ENCODE peak calls at places on chromosome 17, in four cellular contexts. One of them, this sample, is unnamed. For H3K4me1, the result is how much of the 10 kb centered on the place peaks cover.

GRCh38 chr17:63639125-63639524 is 16.9 kb downstream of the MAP3K3 start:
- DNase-seq in lower lobe of right lung: no peak
- DNase-seq in IMR-90: no peak
- DNase-seq in PC-9: no peak
- DNase-seq in this sample: no peak

GRCh38 chr17:35981908-35982330 is 622 bp upstream of the CCL16 start:
- DNase-seq in lower lobe of right lung: no peak
- DNase-seq in IMR-90: no peak
- DNase-seq in PC-9: no peak
- DNase-seq in this sample: no peak

GRCh38 chr17:6374271-6374691 is 60.6 kb downstream of the AIPL1 start:
- DNase-seq in lower lobe of right lung: no peak
- DNase-seq in IMR-90: peak
- DNase-seq in PC-9: peak
- DNase-seq in this sample: no peak

GRCh38 chr17:81921996-81922565 is 4.1 kb upstream of the SIRT7 start:
- DNase-seq in lower lobe of right lung: no peak
- DNase-seq in IMR-90: no peak
- DNase-seq in PC-9: no peak
- DNase-seq in this sample: no peak

GRCh38 chr17:18033442-18034099 is 5.4 kb downstream of the ATPAF2 start:
- DNase-seq in lower lobe of right lung: no peak
- DNase-seq in IMR-90: peak
- DNase-seq in PC-9: peak
- DNase-seq in this sample: peak

GRCh38 chr17:50630524-50631194 is 4.0 kb upstream of the ABCC3 start:
- DNase-seq in lower lobe of right lung: peak
- DNase-seq in IMR-90: no peak
- DNase-seq in PC-9: peak
- DNase-seq in this sample: peak

GRCh38 chr17:32349854-32350661 is at the start of gene ZNF207:
- DNase-seq in lower lobe of right lung: peak
- DNase-seq in IMR-90: peak
- DNase-seq in PC-9: peak
- DNase-seq in this sample: peak

GRCh38 chr17:32783602-32784001 is 93.3 kb downstream of the MYO1D start:
- DNase-seq in lower lobe of right lung: no peak
- DNase-seq in IMR-90: peak
- DNase-seq in PC-9: peak
- DNase-seq in this sample: no peak

GRCh38 chr17:56891751-56892150 is 22.1 kb downstream of the TRIM25 start:
- DNase-seq in lower lobe of right lung: peak
- DNase-seq in IMR-90: no peak
- DNase-seq in PC-9: no peak
- DNase-seq in this sample: no peak

GRCh38 chr17:83051423-83052240 is 27.8 kb upstream of the METRNL start:
- DNase-seq in lower lobe of right lung: peak
- DNase-seq in IMR-90: peak
- DNase-seq in PC-9: peak
- DNase-seq in this sample: peak

GRCh38 chr17:78432226-78432894 is 53.9 kb downstream of the PGS1 start:
- DNase-seq in lower lobe of right lung: no peak
- DNase-seq in IMR-90: no peak
- DNase-seq in PC-9: no peak
- DNase-seq in this sample: no peak

GRCh38 chr17:27762527-27763305 is 37.6 kb downstream of the NOS2 start:
- DNase-seq in lower lobe of right lung: no peak
- DNase-seq in IMR-90: peak
- DNase-seq in PC-9: no peak
- DNase-seq in this sample: no peak

GRCh38 chr17:48601528-48602430 is 3.0 kb downstream of the HOXB6 start:
- DNase-seq in lower lobe of right lung: no peak
- DNase-seq in IMR-90: no peak
- DNase-seq in PC-9: no peak
- DNase-seq in this sample: no peak

GRCh38 chr17:64662774-64663367 is 764 bp upstream of the SMURF2 start:
- DNase-seq in lower lobe of right lung: no peak
- DNase-seq in IMR-90: no peak
- DNase-seq in PC-9: peak
- DNase-seq in this sample: no peak

GRCh38 chr17:60463157-60463820 is 41.0 kb downstream of the CHCT1 start:
- DNase-seq in lower lobe of right lung: no peak
- DNase-seq in IMR-90: no peak
- DNase-seq in PC-9: no peak
- DNase-seq in this sample: no peak

GRCh38 chr17:42459983-42460300 is 1.3 kb downstream of the ATP6V0A1 start:
- DNase-seq in lower lobe of right lung: no peak
- DNase-seq in IMR-90: peak
- DNase-seq in PC-9: peak
- DNase-seq in this sample: peak

GRCh38 chr17:32928527-32929287 is 754 bp downstream of the TMEM98 start:
- DNase-seq in lower lobe of right lung: no peak
- DNase-seq in IMR-90: peak
- DNase-seq in PC-9: no peak
- DNase-seq in this sample: peak

GRCh38 chr17:2240541-2240940 is 63.0 kb downstream of the SMG6 start:
- DNase-seq in lower lobe of right lung: no peak
- DNase-seq in IMR-90: no peak
- DNase-seq in PC-9: no peak
- DNase-seq in this sample: no peak

GRCh38 chr17:2238432-2239169 is 65.0 kb downstream of the SMG6 start:
- DNase-seq in lower lobe of right lung: no peak
- DNase-seq in IMR-90: no peak
- DNase-seq in PC-9: no peak
- DNase-seq in this sample: no peak

GRCh38 chr17:2237960-2238359 is 65.6 kb downstream of the SMG6 start:
- DNase-seq in lower lobe of right lung: no peak
- DNase-seq in IMR-90: no peak
- DNase-seq in PC-9: no peak
- DNase-seq in this sample: peak

GRCh38 chr17:2239882-2240430 is 63.6 kb downstream of the SMG6 start:
- DNase-seq in lower lobe of right lung: no peak
- DNase-seq in IMR-90: peak
- DNase-seq in PC-9: peak
- DNase-seq in this sample: peak

DNA sequence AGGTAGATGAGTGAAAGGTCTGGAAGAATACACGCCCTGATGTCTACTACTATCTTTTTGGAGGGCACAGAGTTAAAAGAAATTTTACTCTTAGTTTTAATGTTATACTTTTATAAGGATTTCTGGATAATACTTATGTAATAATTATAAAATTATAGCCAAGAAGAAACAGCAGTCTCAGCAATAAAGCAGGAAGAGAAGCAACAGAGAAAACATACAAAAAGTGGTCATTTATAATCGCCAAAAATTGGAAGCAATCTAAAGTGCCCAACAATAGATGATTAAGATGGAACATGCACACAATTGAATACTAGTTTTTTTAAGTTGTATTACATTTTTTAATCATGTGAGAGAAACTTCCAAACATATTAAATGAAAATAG is 64.4 kb downstream of the SMG6 start:
- DNase-seq in lower lobe of right lung: no peak
- DNase-seq in IMR-90: no peak
- DNase-seq in PC-9: no peak
- DNase-seq in this sample: peak
- H3K4me1 ChIP-seq in lower lobe of right lung: under half
- H3K4me1 ChIP-seq in IMR-90: under half
- H3K4me1 ChIP-seq in PC-9: under half
- H3K4me1 ChIP-seq in this sample: half or more

GRCh38 chr17:77428901-77429734 is 288.3 kb downstream of the SEC14L1 start:
- DNase-seq in lower lobe of right lung: no peak
- DNase-seq in IMR-90: no peak
- DNase-seq in PC-9: no peak
- DNase-seq in this sample: no peak
- H3K4me1 ChIP-seq in lower lobe of right lung: half or more
- H3K4me1 ChIP-seq in IMR-90: half or more
- H3K4me1 ChIP-seq in PC-9: under half
- H3K4me1 ChIP-seq in this sample: half or more

DNA sequence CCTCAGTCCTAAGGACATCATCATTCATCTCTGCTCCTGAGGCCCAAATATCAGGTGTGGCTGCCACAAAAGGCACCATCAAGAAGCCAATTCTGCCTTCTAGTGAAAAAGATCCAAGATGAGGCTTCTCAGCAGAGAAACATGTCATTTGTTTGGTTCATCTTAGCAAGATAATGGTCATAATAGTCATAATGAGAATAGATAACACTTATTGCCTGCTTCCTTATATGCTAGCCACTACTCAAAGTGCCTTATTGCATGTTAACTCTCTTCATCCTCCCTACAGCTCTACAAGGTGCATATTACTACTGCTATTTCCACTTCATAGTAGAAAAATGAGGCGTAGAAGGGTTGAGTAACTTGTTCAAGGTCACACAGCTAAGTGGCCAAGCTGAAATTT is 45.0 kb upstream of the MRPS23 start:
- DNase-seq in lower lobe of right lung: no peak
- DNase-seq in IMR-90: no peak
- DNase-seq in PC-9: no peak
- DNase-seq in this sample: no peak
- H3K4me1 ChIP-seq in lower lobe of right lung: half or more
- H3K4me1 ChIP-seq in IMR-90: under half
- H3K4me1 ChIP-seq in PC-9: half or more
- H3K4me1 ChIP-seq in this sample: under half

GRCh38 chr17:29159286-29159860 is 20.8 kb downstream of the MYO18A start:
- DNase-seq in lower lobe of right lung: no peak
- DNase-seq in IMR-90: no peak
- DNase-seq in PC-9: no peak
- DNase-seq in this sample: peak

GRCh38 chr17:29158515-29159275 is 21.5 kb downstream of the MYO18A start:
- DNase-seq in lower lobe of right lung: no peak
- DNase-seq in IMR-90: peak
- DNase-seq in PC-9: peak
- DNase-seq in this sample: peak

GRCh38 chr17:29158096-29158495 is 22.1 kb downstream of the MYO18A start:
- DNase-seq in lower lobe of right lung: no peak
- DNase-seq in IMR-90: no peak
- DNase-seq in PC-9: no peak
- DNase-seq in this sample: peak

GRCh38 chr17:29162082-29162908 is 17.9 kb downstream of the MYO18A start:
- DNase-seq in lower lobe of right lung: no peak
- DNase-seq in IMR-90: no peak
- DNase-seq in PC-9: no peak
- DNase-seq in this sample: peak

DNA sequence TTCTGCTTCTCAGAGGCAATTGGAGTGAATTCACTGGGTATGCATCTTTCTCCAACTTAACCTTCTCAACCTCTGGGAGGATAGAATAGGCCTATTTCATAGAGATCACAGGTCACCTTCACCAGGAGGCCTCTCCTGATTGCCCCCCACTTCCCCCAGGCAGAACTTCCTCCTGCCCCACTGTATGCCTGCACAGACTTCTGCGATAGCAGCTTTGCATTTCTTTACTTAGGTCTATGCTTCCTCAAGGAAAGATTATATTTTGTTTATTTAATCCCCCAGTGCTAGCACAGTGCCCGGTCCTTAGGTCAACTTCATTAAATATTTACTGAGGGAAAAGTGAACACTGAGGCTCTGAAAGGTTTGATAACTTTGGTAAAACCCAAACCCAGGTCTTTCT is 19.9 kb downstream of the MYO18A start:
- DNase-seq in lower lobe of right lung: no peak
- DNase-seq in IMR-90: no peak
- DNase-seq in PC-9: no peak
- DNase-seq in this sample: no peak
- H3K4me1 ChIP-seq in lower lobe of right lung: half or more
- H3K4me1 ChIP-seq in IMR-90: half or more
- H3K4me1 ChIP-seq in PC-9: half or more
- H3K4me1 ChIP-seq in this sample: half or more

GRCh38 chr17:39757176-39757662 is 19.5 kb downstream of the GRB7 start:
- DNase-seq in lower lobe of right lung: no peak
- DNase-seq in IMR-90: no peak
- DNase-seq in PC-9: no peak
- DNase-seq in this sample: no peak
- H3K4me1 ChIP-seq in lower lobe of right lung: under half
- H3K4me1 ChIP-seq in IMR-90: under half
- H3K4me1 ChIP-seq in PC-9: under half
- H3K4me1 ChIP-seq in this sample: under half

GRCh38 chr17:40309031-40309937 is at the start of gene RARA:
- DNase-seq in lower lobe of right lung: peak
- DNase-seq in IMR-90: no peak
- DNase-seq in PC-9: peak
- DNase-seq in this sample: peak
- H3K4me1 ChIP-seq in lower lobe of right lung: half or more
- H3K4me1 ChIP-seq in IMR-90: half or more
- H3K4me1 ChIP-seq in PC-9: half or more
- H3K4me1 ChIP-seq in this sample: half or more

GRCh38 chr17:4270746-4271145 is 7.0 kb upstream of the ANKFY1 start:
- DNase-seq in lower lobe of right lung: no peak
- DNase-seq in IMR-90: no peak
- DNase-seq in PC-9: no peak
- DNase-seq in this sample: no peak
- H3K4me1 ChIP-seq in lower lobe of right lung: under half
- H3K4me1 ChIP-seq in IMR-90: under half
- H3K4me1 ChIP-seq in PC-9: under half
- H3K4me1 ChIP-seq in this sample: under half

GRCh38 chr17:74077231-74077630 is 126.2 kb upstream of the RPL38 start:
- DNase-seq in lower lobe of right lung: no peak
- DNase-seq in IMR-90: no peak
- DNase-seq in PC-9: no peak
- DNase-seq in this sample: no peak
- H3K4me1 ChIP-seq in lower lobe of right lung: under half
- H3K4me1 ChIP-seq in IMR-90: under half
- H3K4me1 ChIP-seq in PC-9: under half
- H3K4me1 ChIP-seq in this sample: under half

DNA sequence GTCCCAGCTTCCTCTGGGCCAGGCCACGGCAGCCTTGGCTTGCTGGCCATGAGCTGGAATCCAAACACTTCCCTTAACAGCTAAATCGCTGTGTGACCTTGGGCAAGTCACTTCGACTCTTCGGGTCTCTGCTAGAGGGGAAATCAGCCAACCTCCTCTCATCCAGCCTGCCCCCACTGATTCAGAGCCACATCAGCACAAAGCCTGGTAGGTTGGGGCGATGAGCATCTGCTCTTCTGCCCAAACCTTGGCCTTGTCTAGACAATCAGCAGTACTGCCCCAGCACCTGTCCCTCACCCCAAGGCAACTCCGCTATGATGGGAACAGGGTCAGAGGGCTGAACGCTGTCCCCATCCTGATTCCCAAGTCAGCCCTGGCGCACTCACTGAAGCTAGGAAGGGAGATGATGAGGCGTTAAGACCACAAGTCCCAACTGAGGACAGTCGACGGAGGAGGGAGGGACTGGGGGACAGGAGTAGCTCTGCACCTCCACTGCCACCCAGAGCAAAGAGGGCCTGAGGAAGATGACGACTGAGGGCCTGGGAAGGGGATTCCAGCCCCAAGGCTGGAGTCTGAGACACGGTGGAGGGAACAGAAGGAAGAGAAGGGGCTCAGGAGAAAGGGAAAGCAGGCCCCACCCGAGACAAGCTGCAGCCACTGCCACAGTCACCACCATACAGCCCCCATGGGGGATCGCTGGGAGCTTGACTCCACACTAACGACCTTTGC is 1.3 kb downstream of the CLUH start:
- DNase-seq in lower lobe of right lung: no peak
- DNase-seq in IMR-90: no peak
- DNase-seq in PC-9: peak
- DNase-seq in this sample: peak
- H3K4me1 ChIP-seq in lower lobe of right lung: half or more
- H3K4me1 ChIP-seq in IMR-90: under half
- H3K4me1 ChIP-seq in PC-9: under half
- H3K4me1 ChIP-seq in this sample: under half